ENCODE peak calls at places on chromosomes 2 and 18, in five cellular contexts. C is left kidney; J is stomach; X is ELR; V is activated CD4-positive, alpha-beta T cell treated with anti-CD3 and anti-CD28 coated beads for 48 hours. O is an unnamed sample.

GRCh38 chr2:96151595-96152300 is 6.5 kb upstream of the DUSP2 start:
- DNase-seq in C (no peak), J (no peak), V (no peak), X (no peak), O (no peak)

GRCh38 chr2:200314976-200315567 is 8.6 kb downstream of the SPATS2L start:
- DNase-seq in V (no peak), J (no peak), C (no peak), X (peak; percentile 58), O (no peak)

GRCh38 chr18:9290171-9290570 is 44.4 kb upstream of the TWSG1 start:
- DNase-seq in X (no peak), C (no peak), V (no peak), J (no peak), O (no peak)

GRCh38 chr2:217928324-217929293 is 74.2 kb downstream of the TNS1 start:
- DNase-seq in J (no peak), V (no peak), X (no peak), C (no peak), O (no peak)

GRCh38 chr2:217994776-217995274 is 8.0 kb downstream of the TNS1 start:
- DNase-seq in X (peak; percentile 83), V (no peak), C (no peak), J (no peak), O (no peak)

GRCh38 chr2:228039752-228040534 is 141.5 kb downstream of the SPHKAP start:
- DNase-seq in J (no peak), V (no peak), C (peak; percentile 46), X (peak; percentile 63), O (no peak)

GRCh38 chr2:168210898-168211570 is 36.4 kb downstream of the STK39 start:
- DNase-seq in C (no peak), X (peak; percentile 95), V (no peak), J (no peak), O (no peak)

GRCh38 chr2:118122768-118123335 is 34.6 kb downstream of the INSIG2 start:
- DNase-seq in V (no peak), J (no peak), C (peak; percentile 31), X (no peak), O (no peak)

GRCh38 chr2:3449936-3450335 is 69.4 kb downstream of the ADI1 start:
- DNase-seq in J (no peak), V (no peak), C (no peak), X (no peak), O (no peak)

GRCh38 chr18:616380-616995 is 19.7 kb downstream of the CLUL1 start:
- DNase-seq in X (peak; percentile 77), C (peak; percentile 66), J (no peak), V (no peak), O (no peak)

GRCh38 chr2:158666969-158667368 is 128.1 kb upstream of the DAPL1 start:
- DNase-seq in C (no peak), X (no peak), J (no peak), V (no peak), O (no peak)

GRCh38 chr18:62445386-62445917 is 77.4 kb upstream of the ZCCHC2 start:
- DNase-seq in V (peak; percentile 25), J (no peak), C (no peak), X (no peak), O (peak; percentile 32)

O was measured in stimulated activated CD4-positive, alpha-beta T cell treated with anti-CD3 and anti-CD28 coated beads, Interleukin-1b, Interleukin-23, amount 100 ng/mL, for 48 hours.